ENCODE peak calls at places on chromosome 14, in four cellular contexts. D is stomach, P is ovary, R is sigmoid colon. V is an unnamed sample.

GRCh38 chr14:60944206-60944605 is 36.7 kb downstream of the TRMT5 start:
- DNase-seq in D (no peak), P (no peak), R (no peak), V (no peak)

GRCh38 chr14:71693373-71693772 is 238.9 kb upstream of the RGS6 start:
- DNase-seq in D (no peak), P (no peak), R (no peak), V (no peak)

GRCh38 chr14:39673141-39674133 is 241.2 kb upstream of the FBXO33 start:
- DNase-seq in D (no peak), P (no peak), R (no peak), V (no peak)

GRCh38 chr14:81137316-81137715 is 83.4 kb downstream of the GTF2A1 start:
- DNase-seq in D (no peak), P (no peak), R (no peak), V (no peak)

GRCh38 chr14:35161231-35161630 is 38.9 kb downstream of the PRORP start:
- DNase-seq in D (no peak), P (no peak), R (no peak), V (no peak)

GRCh38 chr14:51576899-51577298 is 74.8 kb upstream of the FRMD6 start:
- DNase-seq in D (no peak), P (no peak), R (no peak), V (no peak)

GRCh38 chr14:93543766-93544165 is 113.0 kb downstream of the UNC79 start:
- DNase-seq in D (no peak), P (no peak), R (no peak), V (no peak)

GRCh38 chr14:35159742-35160409 is 37.5 kb downstream of the PRORP start:
- DNase-seq in D (no peak), P (no peak), R (no peak), V (no peak)

GRCh38 chr14:53389207-53389606 is 236.1 kb upstream of the DDHD1 start:
- DNase-seq in D (no peak), P (no peak), R (no peak), V (no peak)

GRCh38 chr14:65745396-65746190 is 333.1 kb downstream of the FUT8 start:
- DNase-seq in D (no peak), P (no peak), R (no peak), V (no peak)

GRCh38 chr14:97930191-97930590 is 1133.0 kb downstream of the VRK1 start:
- DNase-seq in D (no peak), P (no peak), R (no peak), V (no peak)

GRCh38 chr14:103887557-103888115 is 40.3 kb upstream of the PPP1R13B start:
- DNase-seq in D (no peak), P (no peak), R (no peak), V (no peak)

GRCh38 chr14:85587152-85587697 is 57.3 kb downstream of the FLRT2 start:
- DNase-seq in D (no peak), P (no peak), R (no peak), V (no peak)

GRCh38 chr14:104461676-104462443 is 117.7 kb upstream of the C14orf180 start:
- DNase-seq in D (no peak), P (peak; percentile 48), R (no peak), V (no peak)

GRCh38 chr14:30657606-30658163 is 35.6 kb downstream of the SCFD1 start:
- DNase-seq in D (no peak), P (no peak), R (no peak), V (no peak)

GRCh38 chr14:92954933-92955332 is 32.0 kb downstream of the CHGA start:
- DNase-seq in D (no peak), P (no peak), R (no peak), V (no peak)

GRCh38 chr14:59389936-59390335 is 75.2 kb downstream of the GPR135 start:
- DNase-seq in D (no peak), P (no peak), R (no peak), V (no peak)

GRCh38 chr14:33475623-33476022 is 475.3 kb downstream of the EGLN3 start:
- DNase-seq in D (peak; percentile 47), P (no peak), R (no peak), V (no peak)

GRCh38 chr14:52835122-52835903 is 43.9 kb upstream of the GNPNAT1 start:
- DNase-seq in D (no peak), P (no peak), R (no peak), V (no peak)

GRCh38 chr14:37054869-37055268 is 117.5 kb downstream of the SLC25A21 start:
- DNase-seq in D (no peak), P (no peak), R (no peak), V (no peak)

GRCh38 chr14:90087433-90087832 is 25.6 kb downstream of the KCNK13 start:
- DNase-seq in D (no peak), P (no peak), R (peak; percentile 68), V (peak; percentile 25)

GRCh38 chr14:66117600-66117999 is 368.6 kb upstream of the CCDC196 start:
- DNase-seq in D (no peak), P (no peak), R (no peak), V (no peak)

DNA sequence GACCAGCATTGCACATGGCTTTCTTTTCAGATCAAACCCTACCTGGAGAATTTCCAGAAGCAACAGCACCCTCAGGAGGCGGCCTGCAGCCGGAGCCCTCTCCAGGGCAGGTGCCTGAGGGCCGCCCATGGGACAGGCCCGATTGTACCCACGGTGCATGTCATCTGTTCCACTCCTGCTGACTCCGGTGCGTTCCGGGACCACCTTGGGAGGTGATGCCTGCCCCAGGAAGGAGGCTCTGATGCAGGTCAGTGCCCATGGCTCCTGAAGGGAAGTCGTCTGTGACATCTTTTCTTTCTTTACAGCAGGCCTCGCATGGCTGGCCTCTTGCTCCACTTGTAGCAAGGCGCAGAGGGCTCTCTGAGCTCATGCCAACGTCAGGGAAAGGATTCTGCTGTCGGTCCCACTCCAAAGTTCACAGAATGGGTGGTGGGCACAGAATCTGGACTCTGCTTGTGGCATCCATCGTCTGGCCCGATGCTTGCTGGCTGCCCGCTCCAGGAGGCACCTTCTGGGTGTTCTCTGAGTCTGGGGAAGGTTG is 160.7 kb upstream of the RTL1 start:
- DNase-seq in D (no peak), P (peak; percentile 30), R (peak; percentile 32), V (no peak)
- H3K36me3 ChIP-seq in D (no peaks in the 10 kb centered on the region), P (no peaks in the 10 kb centered on the region), R (no peaks in the 10 kb centered on the region), V (no peaks in the 10 kb centered on the region)

GRCh38 chr14:79878785-79879184 is 332.5 kb downstream of the DIO2 start:
- DNase-seq in D (no peak), P (no peak), R (no peak), V (no peak)
- TF ChIP-seq EP300 in D (no peak), P (no peak), R (no peak), V (no peak)

DNA sequence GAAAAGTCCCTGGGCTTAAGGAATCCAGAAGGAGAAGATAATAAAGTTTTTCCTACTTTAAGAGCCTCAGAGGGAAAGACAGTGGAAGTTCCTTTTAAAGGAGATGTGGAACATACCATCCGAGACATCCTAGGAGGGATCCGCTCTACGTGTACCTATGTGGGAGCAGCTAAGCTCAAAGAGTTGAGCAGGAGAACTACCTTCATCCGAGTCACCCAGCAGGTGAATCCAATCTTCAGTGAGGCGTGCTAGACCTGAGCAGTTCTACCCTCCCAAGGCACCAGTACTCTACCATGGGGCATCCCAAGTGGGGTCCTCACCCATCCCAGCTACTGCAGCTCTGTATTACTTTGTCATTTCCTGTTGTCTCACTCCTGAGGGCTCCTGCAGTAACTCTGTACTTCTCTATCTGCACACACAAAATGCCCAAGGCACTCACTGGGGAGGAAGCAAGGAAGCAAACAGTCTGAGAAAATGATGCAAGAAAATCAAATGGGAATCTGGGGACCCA is 3.8 kb downstream of the TINF2 start:
- DNase-seq in D (no peak), P (no peak), R (no peak), V (no peak)
- H3K36me3 ChIP-seq in D (peaks cover 64% of the 10 kb centered on the region), P (no peaks in the 10 kb centered on the region), R (peaks cover 30% of the 10 kb centered on the region), V (peaks cover 9% of the 10 kb centered on the region)

GRCh38 chr14:32021341-32021740 is 55.8 kb upstream of the ARHGAP5 start:
- DNase-seq in D (no peak), P (no peak), R (no peak), V (no peak)

GRCh38 chr14:32022525-32022924 is 54.6 kb upstream of the ARHGAP5 start:
- DNase-seq in D (no peak), P (no peak), R (no peak), V (no peak)

GRCh38 chr14:32020882-32021281 is 56.2 kb upstream of the ARHGAP5 start:
- DNase-seq in D (no peak), P (no peak), R (no peak), V (no peak)

GRCh38 chr14:32023540-32023939 is 53.6 kb upstream of the ARHGAP5 start:
- DNase-seq in D (no peak), P (no peak), R (no peak), V (no peak)

DNA sequence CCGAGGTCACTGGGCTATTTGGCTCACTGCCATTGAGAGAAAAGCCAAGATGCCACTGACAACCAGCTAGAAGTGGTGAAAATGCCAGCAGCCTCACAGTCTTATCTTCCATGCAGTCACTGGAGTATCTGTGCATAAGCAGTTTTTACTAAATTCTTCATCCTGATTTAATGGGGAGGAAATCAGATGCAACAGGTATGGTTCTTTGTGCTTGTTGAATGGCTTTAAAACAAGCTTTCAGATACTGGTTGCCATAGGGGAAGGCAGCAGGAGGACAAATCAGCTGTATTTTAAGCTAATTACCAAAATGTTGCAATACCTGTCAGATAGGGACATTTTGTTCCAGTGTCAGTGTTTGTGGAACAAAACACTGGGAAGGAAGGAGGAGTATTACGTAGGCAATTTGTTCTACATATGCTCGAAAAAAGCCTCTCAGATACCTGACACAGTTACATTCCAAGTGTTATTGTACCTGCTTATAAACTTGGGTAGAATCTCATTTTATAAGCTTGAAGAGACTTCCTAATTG is 54.1 kb upstream of the ARHGAP5 start:
- DNase-seq in D (no peak), P (no peak), R (no peak), V (no peak)
- TF ChIP-seq EP300 in D (no peak), P (peak; percentile 89), R (peak; percentile 49), V (no peak)

GRCh38 chr14:91295851-91296796 is 51.6 kb upstream of the GPR68 start:
- DNase-seq in D (no peak), P (no peak), R (no peak), V (no peak)
- H3K36me3 ChIP-seq in D (peaks cover 93% of the 10 kb centered on the region), P (no peaks in the 10 kb centered on the region), R (no peaks in the 10 kb centered on the region), V (no peaks in the 10 kb centered on the region)

DNA sequence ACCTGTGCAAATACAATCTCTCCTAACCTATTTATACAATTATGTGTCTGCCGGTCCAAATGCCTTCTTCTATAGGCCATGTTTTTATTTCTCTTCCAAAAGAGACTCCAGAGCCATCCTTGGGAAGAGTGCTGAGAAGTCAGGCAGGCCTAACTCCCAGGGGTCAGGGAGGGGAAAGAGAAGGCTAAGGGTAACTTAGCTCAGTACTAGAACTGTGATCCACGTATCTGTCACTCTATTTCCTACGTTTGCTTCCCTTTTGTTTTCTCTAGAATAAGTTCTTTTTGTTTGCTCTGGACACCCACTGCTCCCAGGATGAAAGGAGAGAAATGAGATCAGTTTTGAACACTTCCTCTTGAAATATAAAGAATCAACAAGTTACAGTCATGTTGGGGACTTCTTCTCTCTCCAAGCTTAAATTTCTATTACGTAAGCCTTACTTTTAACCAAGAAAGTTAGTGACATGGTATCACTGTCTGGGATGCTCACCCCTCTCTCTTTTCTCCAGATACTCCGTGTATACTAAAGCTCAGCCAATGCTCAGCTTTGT is 79.2 kb downstream of the DAD1 start:
- DNase-seq in D (no peak), P (no peak), R (no peak), V (no peak)
- TF ChIP-seq EP300 in D (no peak), P (no peak), R (no peak), V (no peak)

DNA sequence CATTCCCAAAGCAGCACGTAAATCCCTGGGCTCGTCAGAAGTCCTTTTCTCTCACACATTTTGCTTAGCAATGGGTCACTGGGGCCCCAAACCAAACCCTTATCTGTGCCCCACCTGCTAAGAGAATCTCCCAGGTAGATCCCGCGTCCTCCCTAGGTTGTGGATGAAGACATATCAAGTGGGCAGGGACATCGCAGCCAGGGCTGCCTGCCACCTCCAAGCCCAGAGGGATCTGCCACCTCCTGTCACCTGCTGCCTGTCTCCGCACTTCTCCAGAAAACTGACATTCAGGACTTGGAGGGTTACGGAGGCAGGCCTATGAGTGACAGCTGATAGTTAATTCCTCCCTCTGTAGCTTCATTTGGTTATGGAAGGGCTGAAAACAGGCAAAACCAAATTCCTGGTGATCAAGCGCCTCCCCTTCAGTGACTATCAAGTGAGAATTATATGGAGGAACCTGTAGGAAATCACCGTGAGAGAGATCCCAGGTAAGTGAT is 19.5 kb downstream of the BCL11B start:
- DNase-seq in D (no peak), P (no peak), R (no peak), V (no peak)
- H3K36me3 ChIP-seq in D (no peaks in the 10 kb centered on the region), P (no peaks in the 10 kb centered on the region), R (no peaks in the 10 kb centered on the region), V (no peaks in the 10 kb centered on the region)